ENCODE peak calls at places on chromosome 21, in four cellular contexts. One of them, this sample, is unnamed.

GRCh38 chr21:14548751-14549150 is 2.6 kb upstream of the SAMSN1 start:
- DNase-seq in PC-9: no peak
- DNase-seq in GM23338: no peak
- DNase-seq in prostate gland: no peak
- DNase-seq in this sample: no peak

GRCh38 chr21:45899317-45900033 is 82.1 kb upstream of the COL6A1 start:
- DNase-seq in PC-9: no peak
- DNase-seq in GM23338: no peak
- DNase-seq in prostate gland: no peak
- DNase-seq in this sample: no peak

GRCh38 chr21:43800124-43800523 is 10.7 kb downstream of the RRP1 start:
- DNase-seq in PC-9: no peak
- DNase-seq in GM23338: no peak
- DNase-seq in prostate gland: no peak
- DNase-seq in this sample: no peak

GRCh38 chr21:44940116-44940631 is 345 bp downstream of the SLX9 start:
- DNase-seq in PC-9: no peak
- DNase-seq in GM23338: peak; percentile 56
- DNase-seq in prostate gland: no peak
- DNase-seq in this sample: peak; percentile 60

GRCh38 chr21:45496968-45497845 is 45.0 kb downstream of the SLC19A1 start:
- DNase-seq in PC-9: no peak
- DNase-seq in GM23338: no peak
- DNase-seq in prostate gland: no peak
- DNase-seq in this sample: peak; percentile 26

GRCh38 chr21:20341431-20341830 is 656.8 kb upstream of the NCAM2 start:
- DNase-seq in PC-9: no peak
- DNase-seq in GM23338: no peak
- DNase-seq in prostate gland: no peak
- DNase-seq in this sample: no peak

GRCh38 chr21:45540601-45540970 is 1.7 kb downstream of the SLC19A1 start:
- DNase-seq in PC-9: no peak
- DNase-seq in GM23338: no peak
- DNase-seq in prostate gland: no peak
- DNase-seq in this sample: peak; percentile 6

GRCh38 chr21:38297193-38297592 is 40.4 kb downstream of the KCNJ15 start:
- DNase-seq in PC-9: no peak
- DNase-seq in GM23338: no peak
- DNase-seq in prostate gland: peak; percentile 64
- DNase-seq in this sample: no peak

GRCh38 chr21:21460979-21461378 is 462.8 kb downstream of the NCAM2 start:
- DNase-seq in PC-9: no peak
- DNase-seq in GM23338: no peak
- DNase-seq in prostate gland: no peak
- DNase-seq in this sample: no peak

GRCh38 chr21:45699966-45700365 is 56.4 kb downstream of the PCBP3 start:
- DNase-seq in PC-9: no peak
- DNase-seq in GM23338: no peak
- DNase-seq in prostate gland: no peak
- DNase-seq in this sample: no peak

GRCh38 chr21:40179167-40179566 is 311.9 kb downstream of the PCP4 start:
- DNase-seq in PC-9: no peak
- DNase-seq in GM23338: no peak
- DNase-seq in prostate gland: no peak
- DNase-seq in this sample: no peak

GRCh38 chr21:24045775-24046215 is 1561.5 kb downstream of the MRPL39 start:
- DNase-seq in PC-9: peak; percentile 9
- DNase-seq in GM23338: peak; percentile 13
- DNase-seq in prostate gland: peak; percentile 55
- DNase-seq in this sample: peak; percentile 55

GRCh38 chr21:27339902-27340301 is 373.0 kb upstream of the ADAMTS5 start:
- DNase-seq in PC-9: no peak
- DNase-seq in GM23338: no peak
- DNase-seq in prostate gland: no peak
- DNase-seq in this sample: no peak

GRCh38 chr21:19420607-19421006 is 1017.0 kb upstream of the TMPRSS15 start:
- DNase-seq in PC-9: no peak
- DNase-seq in GM23338: no peak
- DNase-seq in prostate gland: no peak
- DNase-seq in this sample: no peak

GRCh38 chr21:44539991-44540666 is at the start of gene KRTAP10-1:
- DNase-seq in PC-9: no peak
- DNase-seq in GM23338: no peak
- DNase-seq in prostate gland: no peak
- DNase-seq in this sample: no peak

GRCh38 chr21:29232601-29233541 is 65.9 kb upstream of the BACH1 start:
- DNase-seq in PC-9: no peak
- DNase-seq in GM23338: no peak
- DNase-seq in prostate gland: no peak
- DNase-seq in this sample: no peak

GRCh38 chr21:43727571-43728466 is 8.9 kb downstream of the PDXK start:
- DNase-seq in PC-9: peak; percentile 75
- DNase-seq in GM23338: no peak
- DNase-seq in prostate gland: no peak
- DNase-seq in this sample: no peak

GRCh38 chr21:28261291-28261690 is 731.4 kb downstream of the LTN1 start:
- DNase-seq in PC-9: no peak
- DNase-seq in GM23338: no peak
- DNase-seq in prostate gland: no peak
- DNase-seq in this sample: no peak

GRCh38 chr21:8988696-8989095 is 1532.7 kb upstream of the TPTE start:
- DNase-seq in PC-9: no peak
- DNase-seq in GM23338: peak; percentile 81
- DNase-seq in prostate gland: no peak
- DNase-seq in this sample: no peak

GRCh38 chr21:45291613-45292398 is 4.1 kb upstream of the POFUT2 start:
- DNase-seq in PC-9: no peak
- DNase-seq in GM23338: no peak
- DNase-seq in prostate gland: no peak
- DNase-seq in this sample: peak; percentile 33

GRCh38 chr21:29217818-29218252 is 80.9 kb upstream of the BACH1 start:
- DNase-seq in PC-9: no peak
- DNase-seq in GM23338: no peak
- DNase-seq in prostate gland: no peak
- DNase-seq in this sample: no peak

GRCh38 chr21:26421724-26422123 is 151.4 kb downstream of the CYYR1 start:
- DNase-seq in PC-9: no peak
- DNase-seq in GM23338: no peak
- DNase-seq in prostate gland: no peak
- DNase-seq in this sample: no peak

GRCh38 chr21:38989097-38989744 is 183.5 kb downstream of the ETS2 start:
- DNase-seq in PC-9: no peak
- DNase-seq in GM23338: no peak
- DNase-seq in prostate gland: no peak
- DNase-seq in this sample: no peak

GRCh38 chr21:43654806-43655489 is 4.3 kb downstream of the HSF2BP start:
- DNase-seq in PC-9: peak; percentile 23
- DNase-seq in GM23338: no peak
- DNase-seq in prostate gland: no peak
- DNase-seq in this sample: no peak

GRCh38 chr21:44407493-44407892 is 47.8 kb upstream of the LRRC3 start:
- DNase-seq in PC-9: no peak
- DNase-seq in GM23338: no peak
- DNase-seq in prostate gland: no peak
- DNase-seq in this sample: no peak

GRCh38 chr21:29053011-29053553 is 20.4 kb downstream of the CCT8 start:
- DNase-seq in PC-9: no peak
- DNase-seq in GM23338: no peak
- DNase-seq in prostate gland: no peak
- DNase-seq in this sample: no peak

GRCh38 chr21:17688912-17689874 is 76.5 kb upstream of the BTG3 start:
- DNase-seq in PC-9: peak; percentile 90
- DNase-seq in GM23338: peak; percentile 33
- DNase-seq in prostate gland: peak; percentile 49
- DNase-seq in this sample: peak; percentile 40
- TF ChIP-seq CTCF in PC-9: peak; percentile 73
- TF ChIP-seq CTCF in GM23338: peak; percentile 54
- TF ChIP-seq CTCF in prostate gland: no peak
- TF ChIP-seq CTCF in this sample: no peak

GRCh38 chr21:16071082-16071481 is 341.3 kb downstream of the USP25 start:
- DNase-seq in PC-9: no peak
- DNase-seq in GM23338: peak; percentile 21
- DNase-seq in prostate gland: peak; percentile 32
- DNase-seq in this sample: peak; percentile 12
- H3K4me3 ChIP-seq in PC-9: no peak overlapping the region
- H3K4me3 ChIP-seq in GM23338: no peak overlapping the region
- H3K4me3 ChIP-seq in prostate gland: peak overlapping the region; percentile 29
- H3K4me3 ChIP-seq in this sample: no peak overlapping the region

GRCh38 chr21:15894596-15894995 is 164.8 kb downstream of the USP25 start:
- DNase-seq in PC-9: no peak
- DNase-seq in GM23338: no peak
- DNase-seq in prostate gland: no peak
- DNase-seq in this sample: no peak
- TF ChIP-seq CTCF in PC-9: peak; percentile 64
- TF ChIP-seq CTCF in GM23338: no peak
- TF ChIP-seq CTCF in prostate gland: no peak
- TF ChIP-seq CTCF in this sample: no peak

GRCh38 chr21:41219498-41220207 is 51.7 kb downstream of the BACE2 start:
- DNase-seq in PC-9: peak; percentile 42
- DNase-seq in GM23338: no peak
- DNase-seq in prostate gland: no peak
- DNase-seq in this sample: no peak

GRCh38 chr21:41226853-41227252 is 58.9 kb downstream of the BACE2 start:
- DNase-seq in PC-9: no peak
- DNase-seq in GM23338: no peak
- DNase-seq in prostate gland: no peak
- DNase-seq in this sample: no peak

GRCh38 chr21:41217656-41218380 is 49.9 kb downstream of the BACE2 start:
- DNase-seq in PC-9: peak; percentile 65
- DNase-seq in GM23338: no peak
- DNase-seq in prostate gland: no peak
- DNase-seq in this sample: peak; percentile 79

GRCh38 chr21:41220208-41220733 is 52.3 kb downstream of the BACE2 start:
- DNase-seq in PC-9: no peak
- DNase-seq in GM23338: peak; percentile 22
- DNase-seq in prostate gland: no peak
- DNase-seq in this sample: no peak

DNA sequence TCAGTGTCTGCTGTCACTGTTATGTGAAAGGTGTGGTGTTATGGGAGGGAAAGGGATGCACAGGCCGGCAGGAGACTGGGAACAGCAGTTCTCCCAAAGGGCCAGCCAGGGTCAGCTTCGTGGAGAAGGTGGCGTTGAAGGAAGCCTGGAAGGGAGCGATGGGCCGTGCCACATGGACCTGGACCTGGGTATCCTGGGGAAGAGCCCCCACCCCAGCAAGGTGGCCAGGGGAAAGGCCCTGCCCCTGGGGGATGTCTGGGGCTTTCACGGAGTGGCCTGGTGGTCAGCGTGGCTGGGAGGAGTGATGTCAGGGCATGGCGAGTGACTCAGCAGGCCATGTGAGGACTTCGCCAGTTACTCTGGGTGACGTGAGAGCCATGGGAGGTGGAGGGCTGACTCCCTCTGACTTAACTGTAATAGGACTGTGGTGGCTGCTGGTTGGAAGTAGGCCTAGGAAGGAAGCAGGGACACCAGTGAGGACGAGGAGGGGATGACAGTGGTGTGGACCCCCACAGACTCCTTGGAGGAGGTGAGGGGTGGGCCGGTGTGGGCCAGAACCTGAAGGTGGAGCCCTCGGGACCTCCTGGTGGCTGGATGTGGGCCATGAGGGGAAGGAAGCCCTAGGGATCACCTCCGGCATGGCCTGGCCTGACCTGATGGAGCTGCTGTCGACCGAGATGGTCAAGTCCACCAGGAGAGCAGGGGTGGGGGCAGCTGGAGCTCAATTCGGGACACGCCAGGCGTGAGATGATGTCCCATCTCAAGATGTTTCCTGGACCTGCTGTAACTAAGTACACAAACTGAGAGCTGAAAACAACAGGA is 54.5 kb downstream of the BACE2 start:
- DNase-seq in PC-9: no peak
- DNase-seq in GM23338: no peak
- DNase-seq in prostate gland: no peak
- DNase-seq in this sample: no peak
- H3K4me3 ChIP-seq in PC-9: no peak overlapping the region
- H3K4me3 ChIP-seq in GM23338: no peak overlapping the region
- H3K4me3 ChIP-seq in prostate gland: no peak overlapping the region
- H3K4me3 ChIP-seq in this sample: no peak overlapping the region

GRCh38 chr21:34892196-34892595 is 156.9 kb downstream of the RUNX1 start:
- DNase-seq in PC-9: no peak
- DNase-seq in GM23338: no peak
- DNase-seq in prostate gland: no peak
- DNase-seq in this sample: no peak
- TF ChIP-seq CTCF in PC-9: no peak
- TF ChIP-seq CTCF in GM23338: no peak
- TF ChIP-seq CTCF in prostate gland: no peak
- TF ChIP-seq CTCF in this sample: no peak

DNA sequence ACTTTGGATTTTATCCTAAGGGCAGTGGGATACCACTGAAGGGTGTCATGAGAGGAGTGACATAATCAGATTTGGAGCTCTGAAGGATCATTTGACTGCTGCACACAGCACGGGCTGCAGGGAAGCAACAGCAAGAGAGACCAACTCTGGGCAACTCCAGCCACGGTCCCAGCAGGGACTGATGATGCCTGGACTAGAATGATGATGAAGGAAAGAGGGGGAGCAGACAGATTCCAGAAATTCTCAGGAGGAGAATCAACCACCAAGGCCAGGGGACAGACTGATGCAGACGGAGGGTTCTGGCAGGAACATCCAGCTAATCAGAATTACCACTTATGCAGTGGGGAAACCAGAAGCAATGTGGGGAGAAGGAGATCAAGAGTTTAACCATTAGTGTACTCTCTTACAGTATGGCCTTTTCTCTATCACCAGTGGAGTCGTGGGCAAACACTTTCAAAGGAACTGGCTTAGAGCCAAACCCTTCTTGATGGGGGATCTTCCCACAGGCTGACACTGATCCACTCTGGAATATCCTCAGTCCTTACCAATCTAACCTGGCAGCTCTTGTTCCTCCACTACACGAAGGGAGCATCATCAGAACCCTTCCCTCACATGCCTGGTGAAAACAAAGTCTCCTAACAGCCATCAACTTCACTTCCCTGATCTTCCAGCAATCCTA is 3.3 kb downstream of the URB1 start:
- DNase-seq in PC-9: no peak
- DNase-seq in GM23338: no peak
- DNase-seq in prostate gland: no peak
- DNase-seq in this sample: no peak
- H3K4me3 ChIP-seq in PC-9: no peak overlapping the region
- H3K4me3 ChIP-seq in GM23338: no peak overlapping the region
- H3K4me3 ChIP-seq in prostate gland: no peak overlapping the region
- H3K4me3 ChIP-seq in this sample: no peak overlapping the region

GRCh38 chr21:36126166-36126565 is 8.7 kb upstream of the CBR3 start:
- DNase-seq in PC-9: peak; percentile 48
- DNase-seq in GM23338: no peak
- DNase-seq in prostate gland: peak; percentile 79
- DNase-seq in this sample: no peak

GRCh38 chr21:36125513-36126121 is 9.3 kb upstream of the CBR3 start:
- DNase-seq in PC-9: peak; percentile 48
- DNase-seq in GM23338: peak; percentile 76
- DNase-seq in prostate gland: peak; percentile 54
- DNase-seq in this sample: peak; percentile 80

GRCh38 chr21:36120304-36120902 is 14.5 kb upstream of the CBR3 start:
- DNase-seq in PC-9: no peak
- DNase-seq in GM23338: no peak
- DNase-seq in prostate gland: no peak
- DNase-seq in this sample: no peak

GRCh38 chr21:36124395-36124794 is 10.5 kb upstream of the CBR3 start:
- DNase-seq in PC-9: no peak
- DNase-seq in GM23338: no peak
- DNase-seq in prostate gland: no peak
- DNase-seq in this sample: no peak

GRCh38 chr21:36122977-36123376 is 11.9 kb upstream of the CBR3 start:
- DNase-seq in PC-9: no peak
- DNase-seq in GM23338: no peak
- DNase-seq in prostate gland: no peak
- DNase-seq in this sample: no peak
- TF ChIP-seq CTCF in PC-9: peak; percentile 35
- TF ChIP-seq CTCF in GM23338: peak; percentile 47
- TF ChIP-seq CTCF in prostate gland: no peak
- TF ChIP-seq CTCF in this sample: no peak

This sample was measured in mucosa of descending colon.